ENCODE peak calls at places on chromosome 16, in seven cellular contexts. S, X, R, G, V, N and U are unnamed samples.
A peak's percentile ranks its signal among the peaks of the same experiment; 100 is the strongest.

GRCh38 chr16:19294156-19294649 is 8.7 kb downstream of the CLEC19A start:
- DNase-seq in G (no peak), N (peak; percentile 37), V (no peak), R (peak; percentile 73), S (no peak), X (no peak), U (peak; percentile 64)

GRCh38 chr16:86408685-86409084 is 101.6 kb upstream of the FOXF1 start:
- DNase-seq in V (no peak), N (no peak), G (no peak), X (no peak), S (no peak), R (no peak), U (no peak)

GRCh38 chr16:1825864-1826690 is 548 bp downstream of the HAGH start:
- DNase-seq in V (peak; percentile 68), X (no peak), G (no peak), S (peak; percentile 13), N (peak; percentile 63), R (peak; percentile 11), U (peak; percentile 72)

GRCh38 chr16:12874135-12874534 is 27.3 kb upstream of the SHISA9 start:
- DNase-seq in V (no peak), S (peak; percentile 78), N (no peak), X (no peak), R (no peak), G (peak; percentile 29), U (no peak)

GRCh38 chr16:3456374-3456773 is 12.9 kb downstream of the NAA60 start:
- DNase-seq in N (no peak), X (no peak), V (no peak), G (no peak), S (peak; percentile 64), R (peak; percentile 56), U (no peak)

GRCh38 chr16:53430363-53430762 is 3.9 kb upstream of the RBL2 start:
- DNase-seq in V (no peak), R (no peak), S (no peak), X (no peak), N (no peak), G (no peak), U (no peak)

GRCh38 chr16:11080327-11080967 is 136.1 kb downstream of the CLEC16A start:
- DNase-seq in X (no peak), S (no peak), R (no peak), N (no peak), V (no peak), G (no peak), U (no peak)

GRCh38 chr16:84080378-84080777 is 36.4 kb downstream of the MBTPS1 start:
- DNase-seq in S (no peak), R (no peak), G (no peak), X (no peak), V (no peak), N (no peak), U (no peak)

GRCh38 chr16:58040945-58041627 is 15.5 kb downstream of the MMP15 start:
- DNase-seq in G (no peak), X (no peak), R (no peak), N (no peak), V (no peak), S (no peak), U (no peak)

GRCh38 chr16:86428729-86429472 is 81.4 kb upstream of the FOXF1 start:
- DNase-seq in N (no peak), S (no peak), G (no peak), X (no peak), V (no peak), R (peak; percentile 4), U (no peak)

GRCh38 chr16:19210175-19210924 is 42.3 kb downstream of the SYT17 start:
- DNase-seq in N (no peak), R (no peak), G (no peak), X (no peak), V (peak; percentile 60), S (no peak), U (no peak)

GRCh38 chr16:4384497-4384896 is 12.8 kb downstream of the VASN start:
- DNase-seq in X (no peak), S (peak; percentile 84), R (no peak), V (no peak), N (no peak), G (no peak), U (no peak)

GRCh38 chr16:47144559-47144877 is 773 bp upstream of the NETO2 start:
- DNase-seq in S (no peak), V (no peak), X (no peak), G (no peak), R (no peak), N (no peak), U (no peak)

GRCh38 chr16:47142469-47143328 is 1.0 kb downstream of the NETO2 start:
- DNase-seq in S (peak; percentile 14), X (peak; percentile 16), G (no peak), R (peak; percentile 50), V (peak; percentile 39), N (peak; percentile 36), U (peak; percentile 27)

GRCh38 chr16:47143677-47144558 is at the start of gene NETO2:
- DNase-seq in S (peak; percentile 42), R (peak; percentile 68), V (peak; percentile 76), X (peak; percentile 32), G (no peak), N (peak; percentile 66), U (peak; percentile 56)

GRCh38 chr16:47141773-47142468 is 1.8 kb downstream of the NETO2 start:
- DNase-seq in R (peak; percentile 87), V (peak; percentile 93), S (peak; percentile 71), N (peak; percentile 90), G (peak; percentile 31), X (peak; percentile 66), U (peak; percentile 90)

GRCh38 chr16:47143329-47143676 is 442 bp downstream of the NETO2 start:
- DNase-seq in S (peak; percentile 56), X (peak; percentile 19), V (peak; percentile 90), G (no peak), R (peak; percentile 80), N (peak; percentile 76), U (peak; percentile 68)
- TF ChIP-seq CTCF in S (peak; percentile 33), X (no peak), V (peak; percentile 94), G (peak; percentile 63), R (peak; percentile 61), N (peak; percentile 56), U (peak; percentile 61)

GRCh38 chr16:67199011-67199807 is at the start of gene ELMO3:
- DNase-seq in N (peak; percentile 88), R (no peak), G (no peak), V (peak; percentile 89), S (no peak), X (peak; percentile 44), U (no peak)

GRCh38 chr16:67196881-67197280 is 2.0 kb upstream of the ELMO3 start:
- DNase-seq in X (no peak), R (no peak), V (no peak), S (no peak), N (no peak), G (no peak), U (no peak)

GRCh38 chr16:67199808-67200198 is 872 bp downstream of the ELMO3 start:
- DNase-seq in V (peak; percentile 56), X (no peak), S (no peak), G (no peak), R (no peak), N (peak; percentile 63), U (no peak)

GRCh38 chr16:67197704-67198103 is 1.2 kb upstream of the ELMO3 start:
- DNase-seq in V (no peak), R (no peak), X (no peak), N (no peak), S (no peak), G (no peak), U (no peak)

GRCh38 chr16:67198238-67198734 is 645 bp upstream of the ELMO3 start:
- DNase-seq in N (peak; percentile 78), R (peak; percentile 37), X (peak; percentile 47), G (no peak), S (peak; percentile 42), V (peak; percentile 83), U (peak; percentile 42)
- TF ChIP-seq CTCF in N (peak; percentile 71), R (peak; percentile 57), X (no peak), G (peak; percentile 77), S (peak; percentile 70), V (peak; percentile 86), U (peak; percentile 68)

DNA sequence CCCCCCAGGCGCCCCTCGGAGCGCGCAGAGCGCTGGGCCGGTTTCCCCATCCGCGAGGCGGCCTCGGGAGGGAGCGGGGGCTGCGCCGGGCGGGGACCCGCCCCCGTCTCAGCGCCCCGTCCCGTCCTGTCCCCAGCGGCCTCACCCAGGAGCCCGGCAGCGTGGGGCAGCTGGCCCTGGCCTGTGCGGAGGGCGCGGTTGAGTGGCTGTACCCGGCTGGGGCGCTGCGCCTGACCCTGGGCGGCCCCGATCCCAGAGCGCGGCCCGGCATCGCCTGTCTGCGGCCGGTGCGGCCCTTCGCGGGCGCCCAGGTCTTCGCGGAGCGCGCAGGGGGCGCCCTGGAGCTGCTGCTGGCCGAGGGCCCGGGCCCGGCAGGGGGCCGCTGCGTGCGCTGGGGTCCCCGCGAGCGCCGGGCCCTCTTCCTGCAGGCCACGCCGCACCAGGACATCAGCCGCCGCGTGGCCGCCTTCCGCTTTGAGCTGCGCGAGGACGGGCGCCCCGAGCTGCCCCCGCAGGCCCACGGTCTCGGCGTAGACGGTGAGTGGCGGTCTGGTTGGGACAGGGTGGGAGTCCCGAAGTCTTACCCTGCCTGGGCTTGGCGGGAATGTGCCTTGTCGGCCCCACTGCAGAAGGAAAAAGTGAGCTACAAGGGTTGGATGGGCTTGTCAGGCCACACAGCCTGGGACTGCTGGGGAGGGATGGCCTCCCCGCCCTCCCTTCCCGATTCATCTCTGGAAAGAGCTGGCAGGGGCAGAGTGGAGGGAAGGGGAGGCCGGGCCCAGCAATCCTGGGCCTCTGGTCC is 731 bp downstream of the METRN start:
- DNase-seq in X (no peak), S (no peak), R (no peak), N (no peak), G (no peak), V (peak; percentile 63), U (no peak)
- TF ChIP-seq CTCF in X (no peak), S (no peak), R (peak; percentile 5), N (no peak), G (peak; percentile 12), V (no peak), U (peak; percentile 40)

GRCh38 chr16:17348042-17348783 is 122.5 kb downstream of the XYLT1 start:
- DNase-seq in R (no peak), S (no peak), V (no peak), G (no peak), N (no peak), X (no peak), U (no peak)

GRCh38 chr16:17354121-17354750 is 116.5 kb downstream of the XYLT1 start:
- DNase-seq in X (no peak), V (no peak), S (no peak), R (no peak), G (no peak), N (no peak), U (no peak)

GRCh38 chr16:17348826-17349225 is 121.9 kb downstream of the XYLT1 start:
- DNase-seq in G (no peak), X (no peak), R (no peak), N (no peak), V (no peak), S (no peak), U (no peak)

GRCh38 chr16:17350212-17350611 is 120.5 kb downstream of the XYLT1 start:
- DNase-seq in V (no peak), G (no peak), N (no peak), S (peak; percentile 81), R (no peak), X (no peak), U (no peak)

DNA sequence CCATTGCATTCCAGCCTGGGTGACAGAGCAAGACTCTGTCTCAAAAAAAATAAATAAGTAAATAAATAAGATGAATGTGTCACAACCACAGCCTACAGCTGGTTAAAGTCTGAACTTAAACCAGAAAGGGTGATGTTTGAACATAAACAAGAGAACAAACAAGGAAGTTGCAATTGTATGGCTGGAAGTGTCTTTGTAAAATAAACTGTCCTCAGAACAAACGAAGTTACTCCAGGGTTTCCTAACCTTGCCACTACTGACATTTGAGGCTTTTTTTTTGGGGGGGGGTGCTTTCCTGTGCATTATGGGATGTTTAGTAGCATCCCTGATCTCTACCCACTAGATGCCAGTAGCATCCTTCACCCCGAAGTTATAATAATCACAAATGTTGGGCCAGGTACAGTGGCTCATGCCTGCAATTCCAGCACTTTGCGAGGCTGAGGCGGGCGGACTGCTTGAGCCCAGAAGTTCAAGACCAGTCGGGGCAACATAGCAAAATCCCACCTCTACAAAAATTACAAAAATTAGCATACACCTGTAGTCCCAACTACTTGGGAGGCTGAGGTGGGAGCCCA is 119.2 kb downstream of the XYLT1 start:
- DNase-seq in V (no peak), X (no peak), N (no peak), G (no peak), S (no peak), R (no peak), U (no peak)
- TF ChIP-seq CTCF in V (no peak), X (no peak), N (no peak), G (no peak), S (no peak), R (no peak), U (no peak)